ENCODE peak calls at places on chromosomes 16 and 17, in six cellular contexts. B is H1, P is IMR-90, J is neuronal stem cell, A is mesendoderm, V is trophoblast cell. N is an unnamed sample.

GRCh38 chr16:56700195-56700594 is 17.9 kb downstream of the MT1X start:
- DNase-seq in B (no peak), P (peak; percentile 16), J (no peak), A (no peak), V (no peak), N (no peak)

GRCh38 chr17:3574231-3574630 is 16.6 kb upstream of the TRPV3 start:
- DNase-seq in B (no peak), P (no peak), J (no peak), A (no peak), V (no peak), N (no peak)

GRCh38 chr17:77810536-77810935 is 148.0 kb upstream of the TNRC6C start:
- DNase-seq in B (no peak), P (peak; percentile 33), J (no peak), A (peak; percentile 73), V (no peak), N (peak; percentile 39)

GRCh38 chr16:50547340-50547865 is 793 bp upstream of the NKD1 start:
- DNase-seq in B (no peak), P (no peak), J (peak; percentile 41), A (peak; percentile 89), V (peak; percentile 46), N (no peak)

GRCh38 chr16:3782566-3782965 is 65.2 kb upstream of the TRAP1 start:
- DNase-seq in B (no peak), P (no peak), J (no peak), A (no peak), V (no peak), N (no peak)

GRCh38 chr16:25988089-25988488 is 296.3 kb downstream of the HS3ST4 start:
- DNase-seq in B (no peak), P (no peak), J (no peak), A (peak; percentile 45), V (no peak), N (no peak)

GRCh38 chr16:24974859-24975258 is 40.3 kb downstream of the ARHGAP17 start:
- DNase-seq in B (no peak), P (no peak), J (no peak), A (no peak), V (peak; percentile 56), N (no peak)

GRCh38 chr17:80005360-80006338 is 30.0 kb downstream of the TBC1D16 start:
- DNase-seq in B (no peak), P (peak; percentile 31), J (peak; percentile 56), A (peak; percentile 65), V (peak; percentile 63), N (peak; percentile 51)

GRCh38 chr17:75773808-75774470 is 8.9 kb upstream of the GALK1 start:
- DNase-seq in B (no peak), P (no peak), J (no peak), A (peak; percentile 53), V (peak; percentile 36), N (no peak)

GRCh38 chr16:85542548-85542927 is 70.6 kb upstream of the GSE1 start:
- DNase-seq in B (no peak), P (no peak), J (no peak), A (no peak), V (no peak), N (no peak)

GRCh38 chr17:6366144-6366755 is 68.7 kb downstream of the AIPL1 start:
- DNase-seq in B (no peak), P (peak; percentile 24), J (no peak), A (peak; percentile 3), V (no peak), N (peak; percentile 77)

DNA sequence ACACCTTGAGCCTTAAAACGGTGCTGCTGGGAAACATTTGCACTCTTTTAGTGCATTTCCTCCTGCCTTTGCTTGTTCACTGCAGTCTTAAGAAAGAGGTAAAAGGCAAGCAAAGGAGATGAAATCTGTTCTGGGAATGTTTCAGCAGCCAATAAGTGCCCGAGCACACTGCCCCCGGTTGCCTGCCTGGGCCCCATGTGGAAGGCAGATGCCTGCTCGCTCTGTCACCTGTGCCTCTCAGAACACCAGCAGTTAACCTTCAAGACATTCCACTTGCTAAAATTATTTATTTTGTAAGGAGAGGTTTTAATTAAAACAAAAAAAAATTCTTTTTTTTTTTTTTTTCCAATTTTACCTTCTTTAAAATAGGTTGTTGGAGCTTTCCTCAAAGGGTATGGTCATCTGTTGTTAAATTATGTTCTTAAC is 4.4 kb downstream of the SOX9 start:
- DNase-seq in B (no peak), P (peak; percentile 61), J (no peak), A (no peak), V (no peak), N (peak; percentile 13)
- H3K4me3 ChIP-seq in B (no peak overlapping the region), P (no peak overlapping the region), J (no peak overlapping the region), A (no peak overlapping the region), V (no peak overlapping the region), N (peak overlapping the region; percentile 61)

GRCh38 chr17:17476865-17477467 is at the start of gene MED9:
- DNase-seq in B (peak; percentile 76), P (peak; percentile 85), J (peak; percentile 93), A (peak; percentile 96), V (peak; percentile 97), N (peak; percentile 88)
- H4K8ac ChIP-seq in B (peak within 1 kb of the TSS; percentile 94), P (peak within 1 kb of the TSS; percentile 90), J (peak within 1 kb of the TSS; percentile 70), A (no peak within 1 kb of the TSS), V (peak within 1 kb of the TSS; percentile 82), N (peak within 1 kb of the TSS; percentile 100)

GRCh38 chr16:58855291-58855823 is 121.2 kb upstream of the GOT2 start:
- DNase-seq in B (no peak), P (no peak), J (peak; percentile 64), A (no peak), V (no peak), N (no peak)
- H3K4me3 ChIP-seq in B (no peak overlapping the region), P (no peak overlapping the region), J (no peak overlapping the region), A (no peak overlapping the region), V (no peak overlapping the region), N (no peak overlapping the region)

GRCh38 chr16:67438098-67438791 is 7.3 kb downstream of the HSD11B2 start:
- DNase-seq in B (no peak), P (no peak), J (no peak), A (no peak), V (no peak), N (no peak)

GRCh38 chr16:67437513-67437912 is 6.6 kb downstream of the HSD11B2 start:
- DNase-seq in B (no peak), P (no peak), J (no peak), A (no peak), V (no peak), N (no peak)

GRCh38 chr16:67436640-67437193 is 5.8 kb downstream of the HSD11B2 start:
- DNase-seq in B (no peak), P (no peak), J (no peak), A (no peak), V (no peak), N (no peak)

GRCh38 chr16:67441289-67441753 is 10.4 kb downstream of the HSD11B2 start:
- DNase-seq in B (no peak), P (no peak), J (no peak), A (no peak), V (no peak), N (no peak)

GRCh38 chr16:67438824-67439393 is 8.0 kb downstream of the HSD11B2 start:
- DNase-seq in B (no peak), P (no peak), J (no peak), A (no peak), V (no peak), N (no peak)
- H4K8ac ChIP-seq in B (no peak overlapping the region), P (no peak overlapping the region), J (no peak overlapping the region), A (no peak overlapping the region), V (no peak overlapping the region), N (no peak overlapping the region)

N was measured in mesenchymal stem cell.